ENCODE peak calls at places on chromosomes 4 and X, in five cellular contexts. X, I, W, G and S are unnamed samples.

GRCh38 chr4:140238353-140239041 is 84.5 kb upstream of the MAML3 start:
- DNase-seq in I (no peak), G (peak), W (peak), X (peak), S (peak)

GRCh38 chr4:53465291-53465690 is 87.8 kb downstream of the FIP1L1 start:
- DNase-seq in I (no peak), X (no peak), W (no peak), G (no peak), S (no peak)

GRCh38 chrX:119784747-119785446 is 6.5 kb downstream of the RPL39 start:
- DNase-seq in W (peak), X (peak), G (no peak), I (no peak), S (peak)

GRCh38 chrX:119760026-119760902 is 1.9 kb downstream of the SOWAHD start:
- DNase-seq in I (no peak), G (no peak), W (no peak), X (peak), S (no peak)

GRCh38 chrX:148722966-148723365 is 222.5 kb downstream of the AFF2 start:
- DNase-seq in W (no peak), G (no peak), X (no peak), I (no peak), S (no peak)

GRCh38 chr4:56618734-56619133 is 62.4 kb downstream of the HOPX start:
- DNase-seq in I (no peak), G (no peak), X (peak), W (no peak), S (no peak)

GRCh38 chr4:67393699-67394281 is 151.5 kb downstream of the CENPC start:
- DNase-seq in I (no peak), X (peak), W (no peak), G (no peak), S (peak)

GRCh38 chrX:84336646-84337045 is 148.6 kb upstream of the RPS6KA6 start:
- DNase-seq in X (no peak), I (no peak), G (no peak), W (no peak), S (no peak)

GRCh38 chrX:72714471-72714916 is 388 bp upstream of the PHKA1 start:
- DNase-seq in X (peak), W (peak), I (no peak), G (peak), S (peak)

GRCh38 chrX:115625577-115626301 is 64.8 kb downstream of the PLS3 start:
- DNase-seq in G (no peak), X (no peak), I (no peak), W (no peak), S (no peak)

GRCh38 chr4:177519481-177520270 is 77.4 kb upstream of the AGA start:
- DNase-seq in W (no peak), G (no peak), X (no peak), I (no peak), S (no peak)

GRCh38 chrX:18702362-18703195 is 4.9 kb upstream of the PPEF1 start:
- DNase-seq in G (no peak), W (no peak), X (no peak), I (no peak), S (no peak)
- TF ChIP-seq POLR2AphosphoS5 in G (no peak), W (no peak), X (no peak), I (no peak), S (no peak)

DNA sequence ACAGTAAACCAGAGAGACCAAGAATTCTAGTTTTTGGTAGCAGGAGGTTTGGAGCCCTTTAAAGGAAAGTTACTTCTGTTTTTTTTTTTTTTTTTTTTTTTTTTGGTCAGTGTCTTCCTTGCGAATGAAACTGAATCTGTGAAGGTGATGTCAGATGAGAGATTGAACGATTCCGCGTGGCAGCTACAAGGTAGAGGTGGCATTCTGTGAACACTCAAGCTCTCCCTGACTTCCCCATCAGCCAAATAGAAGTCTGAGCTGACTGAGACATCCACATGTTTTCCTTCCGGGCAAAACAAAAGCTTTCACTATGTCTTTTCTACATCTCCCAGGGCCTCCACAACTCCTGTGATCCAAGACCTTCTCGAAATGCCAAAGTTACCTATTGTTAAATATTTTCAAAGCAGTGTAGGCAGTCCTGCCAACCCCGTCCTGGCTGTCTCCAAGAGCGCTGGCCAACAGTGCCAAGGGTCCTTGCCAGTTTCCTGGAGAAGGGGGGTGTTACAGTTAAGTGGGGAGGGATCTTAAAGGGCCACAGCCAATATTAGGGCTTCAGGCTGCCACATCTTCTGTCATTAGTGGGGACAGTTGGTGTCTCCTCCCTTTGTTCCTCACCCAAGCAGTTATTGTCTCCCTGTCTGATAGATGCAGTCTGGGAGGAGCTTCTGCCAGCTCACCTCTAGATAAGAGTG is 102.9 kb upstream of the SLC34A2 start:
- DNase-seq in W (peak), G (no peak), I (no peak), X (no peak), S (no peak)
- TF ChIP-seq POLR2AphosphoS5 in W (peak), G (no peak), I (no peak), X (no peak), S (no peak)

GRCh38 chr4:101348367-101348827 is 1.1 kb upstream of the PPP3CA start:
- DNase-seq in I (no peak), G (peak), W (peak), X (no peak), S (peak)

GRCh38 chr4:101346562-101347266 is 612 bp downstream of the PPP3CA start:
- DNase-seq in W (peak), I (peak), G (peak), X (no peak), S (peak)

GRCh38 chr4:101347267-101347556 is at the start of gene PPP3CA:
- DNase-seq in X (peak), W (no peak), I (no peak), G (no peak), S (no peak)

GRCh38 chr4:101347557-101348366 is 436 bp upstream of the PPP3CA start:
- DNase-seq in W (peak), G (peak), X (peak), I (peak), S (peak)

DNA sequence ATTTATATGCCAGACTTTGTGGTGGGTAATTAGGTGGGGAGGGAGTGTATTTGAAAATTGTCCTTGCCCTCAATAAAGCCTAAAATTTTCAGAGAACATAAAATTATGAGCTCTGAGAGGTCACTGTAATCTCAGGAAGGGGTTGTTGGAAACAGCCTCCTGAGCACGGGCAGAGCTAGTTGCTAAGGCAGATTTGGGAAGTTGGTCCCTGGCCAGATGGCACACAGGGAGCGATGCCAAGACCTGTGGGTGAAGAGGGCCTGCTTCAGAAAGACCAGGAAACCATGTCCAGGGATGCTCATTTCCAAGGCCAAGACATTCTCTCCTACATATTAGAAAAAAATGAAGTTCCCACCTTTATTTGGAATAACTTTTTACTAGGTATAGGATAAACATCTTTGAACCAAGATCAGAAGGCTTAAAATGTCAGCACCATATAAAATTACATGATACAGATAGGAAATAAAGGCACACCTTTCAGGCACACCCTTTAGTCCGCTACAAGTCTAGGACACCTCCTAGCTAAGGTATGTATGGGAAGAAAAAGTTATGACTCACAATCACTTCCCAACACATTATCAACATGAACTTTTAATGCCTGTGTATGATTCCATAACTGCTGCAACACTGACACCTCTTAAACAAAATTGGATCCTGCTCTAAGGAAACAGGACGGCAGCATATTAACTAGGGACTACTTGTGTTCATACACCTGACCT is 2.2 kb upstream of the PPP3CA start:
- DNase-seq in G (no peak), W (peak), X (peak), I (no peak), S (no peak)
- TF ChIP-seq POLR2AphosphoS5 in G (no peak), W (peak), X (no peak), I (no peak), S (no peak)

DNA sequence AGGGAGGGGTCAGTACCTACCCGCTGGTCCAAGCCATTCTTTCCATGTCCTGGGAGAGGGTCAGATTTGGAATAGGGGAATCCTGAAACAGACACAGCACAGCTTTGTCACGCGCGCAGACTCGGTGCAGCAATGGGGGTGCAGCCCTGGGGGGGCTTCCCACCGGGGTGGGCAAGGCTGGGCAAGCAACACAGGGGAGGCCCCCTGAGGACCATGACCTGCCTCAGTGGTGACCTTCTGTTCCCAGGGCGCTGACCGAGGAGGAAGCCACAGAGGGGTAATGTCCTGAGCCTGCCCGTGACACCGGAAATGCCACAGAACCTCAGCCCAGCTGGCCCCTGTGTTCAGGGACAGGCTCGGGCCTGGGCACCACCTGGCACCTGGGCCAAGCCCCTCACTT is 53.2 kb upstream of the AFAP1 start:
- DNase-seq in X (no peak), W (no peak), G (no peak), I (no peak), S (no peak)
- TF ChIP-seq POLR2AphosphoS5 in X (no peak), W (no peak), G (no peak), I (no peak), S (no peak)